ENCODE peak calls at places on chromosomes 3 and 15, in seven cellular contexts. D is HEK293T, T is chondrocyte, C is mesendoderm, W is coronary artery, E is right cardiac atrium, U is right lobe of liver. P is an unnamed sample.

GRCh38 chr3:24389108-24390090 is 105.3 kb downstream of the THRB start:
- DNase-seq in D (no peak), T (no peak), C (peak), W (no peak), E (no peak), U (no peak), P (no peak)

GRCh38 chr15:31457631-31458526 is 131.2 kb downstream of the KLF13 start:
- DNase-seq in D (no peak), T (no peak), C (no peak), W (peak), E (peak), U (no peak), P (no peak)

GRCh38 chr15:88257311-88257901 is 867 bp upstream of the NTRK3 start:
- DNase-seq in D (no peak), T (no peak), C (peak), W (no peak), E (peak), U (no peak), P (no peak)

GRCh38 chr15:64224508-64224907 is 61.7 kb upstream of the PPIB start:
- DNase-seq in D (no peak), T (no peak), C (no peak), W (no peak), E (no peak), U (no peak), P (peak)

GRCh38 chr3:193982258-193982659 is 153.7 kb upstream of the HES1 start:
- DNase-seq in D (no peak), T (peak), C (no peak), W (peak), E (peak), U (no peak), P (no peak)

GRCh38 chr3:117054551-117054950 is 345.0 kb downstream of the TUSC7 start:
- DNase-seq in D (no peak), T (no peak), C (no peak), W (no peak), E (no peak), U (no peak), P (no peak)

GRCh38 chr15:68228971-68229385 is 550 bp downstream of the CLN6 start:
- DNase-seq in D (no peak), T (peak), C (peak), W (no peak), E (no peak), U (peak), P (no peak)

GRCh38 chr3:64266065-64266874 is 41.0 kb upstream of the PRICKLE2 start:
- DNase-seq in D (no peak), T (no peak), C (no peak), W (no peak), E (no peak), U (no peak), P (peak)

GRCh38 chr15:101523560-101523940 is 34.0 kb upstream of the PCSK6 start:
- DNase-seq in D (no peak), T (no peak), C (no peak), W (no peak), E (no peak), U (no peak), P (no peak)

GRCh38 chr15:38708672-38709188 is 144.1 kb upstream of the RASGRP1 start:
- DNase-seq in D (no peak), T (no peak), C (no peak), W (no peak), E (no peak), U (no peak), P (peak)

GRCh38 chr3:62615258-62615840 is 242.0 kb upstream of the FEZF2 start:
- DNase-seq in D (no peak), T (no peak), C (peak), W (no peak), E (no peak), U (no peak), P (no peak)

GRCh38 chr15:58864602-58865419 is 68.7 kb downstream of the SLTM start:
- DNase-seq in D (no peak), T (no peak), C (peak), W (peak), E (peak), U (peak), P (no peak)

GRCh38 chr3:11568503-11569155 is 75.1 kb downstream of the VGLL4 start:
- DNase-seq in D (no peak), T (no peak), C (no peak), W (peak), E (peak), U (no peak), P (no peak)

GRCh38 chr3:48215466-48215865 is 7.8 kb upstream of the CAMP start:
- DNase-seq in D (no peak), T (no peak), C (no peak), W (no peak), E (peak), U (no peak), P (no peak)

GRCh38 chr15:63038926-63039673 is 3.4 kb upstream of the TPM1 start:
- DNase-seq in D (no peak), T (no peak), C (no peak), W (no peak), E (no peak), U (no peak), P (no peak)

GRCh38 chr3:46370784-46371183 is at the start of gene CCR5:
- DNase-seq in D (no peak), T (no peak), C (no peak), W (no peak), E (no peak), U (no peak), P (no peak)

P was measured in LNCaP clone FGC.